ENCODE peak calls at places on chromosomes 11 and 22, in four cellular contexts. B is H1, X is K562, N is HepG2. A is an unnamed sample.

GRCh38 chr11:72685560-72686480 is 11.6 kb upstream of the PDE2A start:
- DNase-seq in B (no peak), X (no peak), N (no peak), A (no peak)

GRCh38 chr22:47398491-47398890 is 636.0 kb downstream of the TBC1D22A start:
- DNase-seq in B (no peak), X (no peak), N (no peak), A (no peak)

GRCh38 chr11:117570701-117571100 is 226.3 kb downstream of the DSCAML1 start:
- DNase-seq in B (no peak), X (no peak), N (no peak), A (no peak)

GRCh38 chr11:131025020-131025419 is 108.7 kb upstream of the SNX19 start:
- DNase-seq in B (no peak), X (no peak), N (peak; percentile 5), A (peak; percentile 28)

GRCh38 chr11:71263391-71263790 is 11.0 kb upstream of the SHANK2 start:
- DNase-seq in B (no peak), X (no peak), N (no peak), A (no peak)

GRCh38 chr11:77747381-77747969 is 73.0 kb downstream of the RSF1 start:
- DNase-seq in B (no peak), X (no peak), N (no peak), A (no peak)

GRCh38 chr11:71139516-71140205 is 112.7 kb downstream of the SHANK2 start:
- DNase-seq in B (no peak), X (no peak), N (peak; percentile 9), A (no peak)

GRCh38 chr11:114209343-114209742 is 86.9 kb upstream of the NNMT start:
- DNase-seq in B (no peak), X (no peak), N (no peak), A (no peak)

GRCh38 chr11:57597971-57598830 is 716 bp downstream of the SERPING1 start:
- DNase-seq in B (peak; percentile 87), X (peak; percentile 77), N (peak; percentile 15), A (peak; percentile 89)

GRCh38 chr11:35390737-35391682 is 28.3 kb downstream of the SLC1A2 start:
- DNase-seq in B (no peak), X (no peak), N (peak; percentile 78), A (no peak)

GRCh38 chr22:24894998-24895397 is 51.5 kb downstream of the LHFPL7 start:
- DNase-seq in B (no peak), X (no peak), N (peak; percentile 61), A (peak; percentile 25)

GRCh38 chr11:67379061-67380058 is 6.0 kb upstream of the CLCF1 start:
- DNase-seq in B (no peak), X (peak; percentile 88), N (no peak), A (no peak)

GRCh38 chr22:33210129-33210784 is 152.1 kb upstream of the SYN3 start:
- DNase-seq in B (peak; percentile 66), X (peak; percentile 15), N (peak; percentile 47), A (peak; percentile 59)

GRCh38 chr11:45930031-45930794 is 7.8 kb downstream of the LARGE2 start:
- DNase-seq in B (no peak), X (no peak), N (no peak), A (no peak)

GRCh38 chr22:44351685-44352377 is 39.1 kb upstream of the SHISAL1 start:
- DNase-seq in B (no peak), X (no peak), N (no peak), A (no peak)
- TF ChIP-seq ATF2 in B (no peak), X (no peak), N (no peak), A (no peak)

GRCh38 chr22:37626144-37626543 is 13.3 kb upstream of the SH3BP1 start:
- DNase-seq in B (no peak), X (no peak), N (no peak), A (no peak)

GRCh38 chr22:37625737-37626136 is 13.7 kb upstream of the SH3BP1 start:
- DNase-seq in B (no peak), X (no peak), N (no peak), A (no peak)

GRCh38 chr22:37627545-37627944 is 11.9 kb upstream of the SH3BP1 start:
- DNase-seq in B (no peak), X (no peak), N (no peak), A (no peak)

GRCh38 chr22:37626556-37627075 is 12.9 kb upstream of the SH3BP1 start:
- DNase-seq in B (no peak), X (no peak), N (no peak), A (no peak)

GRCh38 chr22:37627091-37627490 is 12.4 kb upstream of the SH3BP1 start:
- DNase-seq in B (no peak), X (no peak), N (no peak), A (no peak)
- TF ChIP-seq JUN in B (no peak), X (no peak), N (no peak), A (no peak)

GRCh38 chr11:122032317-122032716 is 83.7 kb downstream of the BLID start:
- DNase-seq in B (no peak), X (no peak), N (no peak), A (no peak)
- TF ChIP-seq ATF2 in B (no peak), X (no peak), N (no peak), A (no peak)

GRCh38 chr22:36049678-36049997 is 21.0 kb upstream of the RBFOX2 start:
- DNase-seq in B (no peak), X (no peak), N (no peak), A (no peak)
- TF ChIP-seq JUN in B (no peak), X (no peak), N (no peak), A (no peak)

GRCh38 chr11:112588252-112588668 is 327.6 kb upstream of the PLET1 start:
- DNase-seq in B (no peak), X (peak; percentile 59), N (peak; percentile 71), A (peak; percentile 46)
- TF ChIP-seq ATF2 in B (no peak), X (no peak), N (no peak), A (no peak)

GRCh38 chr11:87290304-87290922 is 252.7 kb downstream of the TMEM135 start:
- DNase-seq in B (no peak), X (peak; percentile 25), N (peak; percentile 59), A (no peak)
- TF ChIP-seq JUN in B (no peak), X (no peak), N (no peak), A (no peak)

GRCh38 chr22:49259870-49260615 is 567.6 kb downstream of the BRD1 start:
- DNase-seq in B (no peak), X (no peak), N (no peak), A (no peak)
- TF ChIP-seq ATF2 in B (no peak), X (no peak), N (no peak), A (no peak)

DNA sequence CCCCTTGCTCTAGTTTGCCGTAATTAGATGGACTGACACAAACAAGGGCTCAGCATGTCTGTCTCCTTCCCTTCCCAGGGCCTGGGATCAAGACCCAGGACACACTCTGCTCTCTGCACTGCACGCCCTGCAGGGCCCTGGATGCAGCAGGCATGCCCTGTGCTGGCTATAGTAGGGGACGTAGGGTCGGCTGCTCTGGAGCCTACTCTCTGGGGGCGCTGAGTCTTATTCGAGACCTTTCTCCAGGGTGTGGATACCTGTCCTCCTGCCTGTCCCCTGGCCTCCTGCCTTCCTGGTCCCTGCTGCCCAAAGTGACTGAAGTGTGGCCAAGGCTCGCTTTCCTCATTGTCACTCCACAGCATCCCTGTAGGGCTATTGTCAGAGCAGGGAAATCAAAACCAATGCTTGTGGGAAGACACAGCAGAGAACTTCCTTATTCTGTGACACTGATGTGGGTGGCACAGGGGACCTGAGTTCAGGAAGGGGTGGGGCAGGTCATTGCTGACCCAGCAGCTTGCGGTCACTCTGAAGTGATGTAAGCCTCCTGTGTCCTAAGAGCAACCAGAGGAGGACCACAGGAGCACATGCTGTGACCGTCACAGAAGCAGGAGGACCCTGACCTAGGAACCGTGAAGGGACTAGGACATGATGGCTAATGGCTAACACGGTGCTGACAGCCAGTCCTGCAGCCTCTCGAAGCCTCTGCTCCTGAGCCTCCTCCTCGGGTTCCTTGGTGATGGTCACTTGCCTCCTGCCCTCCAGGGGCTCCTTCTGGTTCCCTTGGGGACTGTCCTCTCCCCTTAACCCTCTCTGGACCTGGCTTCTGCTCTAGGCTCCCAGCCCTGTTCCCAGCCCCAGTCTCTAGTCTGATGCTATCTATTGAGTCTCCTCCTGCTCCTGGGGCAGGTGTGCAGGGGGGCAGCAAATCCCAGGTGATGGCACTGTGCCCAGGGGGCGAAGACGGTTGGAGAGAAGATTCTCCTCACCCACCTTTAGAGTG is 10.3 kb downstream of the APOBEC3A start:
- DNase-seq in B (no peak), X (no peak), N (no peak), A (no peak)
- TF ChIP-seq JUN in B (no peak), X (no peak), N (no peak), A (no peak)

GRCh38 chr11:96744697-96745096 is 354.9 kb downstream of the JRKL start:
- DNase-seq in B (no peak), X (no peak), N (no peak), A (no peak)
- TF ChIP-seq ATF2 in B (no peak), X (no peak), N (no peak), A (no peak)

GRCh38 chr11:111775024-111775710 is 9.0 kb upstream of the PPP2R1B start:
- DNase-seq in B (no peak), X (no peak), N (no peak), A (no peak)
- TF ChIP-seq JUN in B (no peak), X (no peak), N (no peak), A (no peak)